ENCODE peak calls at places on chromosome 6, in six cellular contexts. One of them, this sample, is unnamed.

GRCh38 chr6:87808005-87808757 is 106.1 kb upstream of the AKIRIN2 start:
- DNase-seq in left ventricle myocardium inferior: no peak
- DNase-seq in MCF 10A: peak
- DNase-seq in astrocyte of the spinal cord: peak
- DNase-seq in activated CD8-positive, alpha-beta T cell treated with anti-CD3 and anti-CD28 coated beads for 36 hours: no peak
- DNase-seq in ovary: no peak
- DNase-seq in this sample: no peak

GRCh38 chr6:39401376-39401775 is 78.9 kb upstream of the KCNK16 start:
- DNase-seq in left ventricle myocardium inferior: no peak
- DNase-seq in MCF 10A: no peak
- DNase-seq in astrocyte of the spinal cord: no peak
- DNase-seq in activated CD8-positive, alpha-beta T cell treated with anti-CD3 and anti-CD28 coated beads for 36 hours: no peak
- DNase-seq in ovary: no peak
- DNase-seq in this sample: no peak

GRCh38 chr6:113744886-113745285 is 112.3 kb upstream of the MARCKS start:
- DNase-seq in left ventricle myocardium inferior: no peak
- DNase-seq in MCF 10A: no peak
- DNase-seq in astrocyte of the spinal cord: no peak
- DNase-seq in activated CD8-positive, alpha-beta T cell treated with anti-CD3 and anti-CD28 coated beads for 36 hours: no peak
- DNase-seq in ovary: no peak
- DNase-seq in this sample: no peak

GRCh38 chr6:136550330-136551071 is at the start of gene MAP7:
- DNase-seq in left ventricle myocardium inferior: peak
- DNase-seq in MCF 10A: peak
- DNase-seq in astrocyte of the spinal cord: no peak
- DNase-seq in activated CD8-positive, alpha-beta T cell treated with anti-CD3 and anti-CD28 coated beads for 36 hours: peak
- DNase-seq in ovary: peak
- DNase-seq in this sample: peak

GRCh38 chr6:149925253-149925973 is 2.5 kb upstream of the RAET1G start:
- DNase-seq in left ventricle myocardium inferior: no peak
- DNase-seq in MCF 10A: no peak
- DNase-seq in astrocyte of the spinal cord: no peak
- DNase-seq in activated CD8-positive, alpha-beta T cell treated with anti-CD3 and anti-CD28 coated beads for 36 hours: no peak
- DNase-seq in ovary: peak
- DNase-seq in this sample: no peak

GRCh38 chr6:77038801-77039200 is 424.5 kb downstream of the HTR1B start:
- DNase-seq in left ventricle myocardium inferior: no peak
- DNase-seq in MCF 10A: peak
- DNase-seq in astrocyte of the spinal cord: peak
- DNase-seq in activated CD8-positive, alpha-beta T cell treated with anti-CD3 and anti-CD28 coated beads for 36 hours: no peak
- DNase-seq in ovary: no peak
- DNase-seq in this sample: no peak

GRCh38 chr6:138844203-138844602 is 48.3 kb downstream of the ECT2L start:
- DNase-seq in left ventricle myocardium inferior: peak
- DNase-seq in MCF 10A: no peak
- DNase-seq in astrocyte of the spinal cord: peak
- DNase-seq in activated CD8-positive, alpha-beta T cell treated with anti-CD3 and anti-CD28 coated beads for 36 hours: no peak
- DNase-seq in ovary: peak
- DNase-seq in this sample: no peak

GRCh38 chr6:15355683-15356099 is 109.8 kb downstream of the JARID2 start:
- DNase-seq in left ventricle myocardium inferior: no peak
- DNase-seq in MCF 10A: no peak
- DNase-seq in astrocyte of the spinal cord: peak
- DNase-seq in activated CD8-positive, alpha-beta T cell treated with anti-CD3 and anti-CD28 coated beads for 36 hours: no peak
- DNase-seq in ovary: no peak
- DNase-seq in this sample: no peak

GRCh38 chr6:14035448-14035847 is 82.1 kb upstream of the CD83 start:
- DNase-seq in left ventricle myocardium inferior: no peak
- DNase-seq in MCF 10A: no peak
- DNase-seq in astrocyte of the spinal cord: peak
- DNase-seq in activated CD8-positive, alpha-beta T cell treated with anti-CD3 and anti-CD28 coated beads for 36 hours: no peak
- DNase-seq in ovary: no peak
- DNase-seq in this sample: no peak

GRCh38 chr6:148342146-148343027 is at the start of gene SASH1:
- DNase-seq in left ventricle myocardium inferior: peak
- DNase-seq in MCF 10A: peak
- DNase-seq in astrocyte of the spinal cord: peak
- DNase-seq in activated CD8-positive, alpha-beta T cell treated with anti-CD3 and anti-CD28 coated beads for 36 hours: peak
- DNase-seq in ovary: peak
- DNase-seq in this sample: peak

GRCh38 chr6:14734416-14735340 is 511.2 kb upstream of the JARID2 start:
- DNase-seq in left ventricle myocardium inferior: no peak
- DNase-seq in MCF 10A: peak
- DNase-seq in astrocyte of the spinal cord: peak
- DNase-seq in activated CD8-positive, alpha-beta T cell treated with anti-CD3 and anti-CD28 coated beads for 36 hours: peak
- DNase-seq in ovary: no peak
- DNase-seq in this sample: no peak

GRCh38 chr6:43974643-43975235 is 152.5 kb downstream of the MRPL14 start:
- DNase-seq in left ventricle myocardium inferior: no peak
- DNase-seq in MCF 10A: no peak
- DNase-seq in astrocyte of the spinal cord: no peak
- DNase-seq in activated CD8-positive, alpha-beta T cell treated with anti-CD3 and anti-CD28 coated beads for 36 hours: no peak
- DNase-seq in ovary: no peak
- DNase-seq in this sample: no peak

DNA sequence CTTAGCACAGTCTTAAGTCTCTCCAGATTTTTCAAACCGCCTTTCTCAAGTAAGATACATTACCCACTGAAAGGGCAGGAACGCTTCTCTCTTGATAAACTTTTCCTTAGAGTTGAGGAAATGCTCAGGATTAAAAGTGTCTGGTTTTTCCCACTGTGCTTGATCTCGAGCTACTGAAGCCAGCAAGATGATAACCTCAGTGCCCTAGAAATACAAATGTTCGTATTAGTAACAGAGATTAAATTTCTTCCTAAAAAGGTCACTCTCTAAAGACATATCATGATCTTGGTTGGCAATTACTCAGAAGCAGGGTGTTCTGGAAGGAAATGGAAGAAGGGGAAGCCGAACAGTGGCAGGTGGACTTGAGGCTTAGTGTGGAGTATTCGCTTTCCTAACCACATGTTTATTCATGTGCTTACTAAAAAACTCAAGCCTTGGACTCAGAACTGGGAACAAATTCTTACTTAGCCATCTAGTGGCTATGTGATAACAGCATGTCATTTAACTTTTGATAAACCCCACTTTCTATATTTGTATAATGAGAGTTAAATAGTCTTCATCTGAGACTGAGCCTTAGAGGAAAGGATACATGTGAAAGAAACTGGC is 20.1 kb downstream of the C6orf141 start:
- DNase-seq in left ventricle myocardium inferior: no peak
- DNase-seq in MCF 10A: peak
- DNase-seq in astrocyte of the spinal cord: peak
- DNase-seq in activated CD8-positive, alpha-beta T cell treated with anti-CD3 and anti-CD28 coated beads for 36 hours: no peak
- DNase-seq in ovary: no peak
- DNase-seq in this sample: no peak
- TF ChIP-seq CTCF in left ventricle myocardium inferior: no peak
- TF ChIP-seq CTCF in MCF 10A: peak
- TF ChIP-seq CTCF in astrocyte of the spinal cord: peak
- TF ChIP-seq CTCF in activated CD8-positive, alpha-beta T cell treated with anti-CD3 and anti-CD28 coated beads for 36 hours: no peak
- TF ChIP-seq CTCF in ovary: no peak
- TF ChIP-seq CTCF in this sample: no peak

GRCh38 chr6:36838896-36839818 is at the start of gene CPNE5:
- DNase-seq in left ventricle myocardium inferior: peak
- DNase-seq in MCF 10A: no peak
- DNase-seq in astrocyte of the spinal cord: no peak
- DNase-seq in activated CD8-positive, alpha-beta T cell treated with anti-CD3 and anti-CD28 coated beads for 36 hours: no peak
- DNase-seq in ovary: no peak
- DNase-seq in this sample: no peak

GRCh38 chr6:36840471-36841461 is 1.5 kb upstream of the CPNE5 start:
- DNase-seq in left ventricle myocardium inferior: peak
- DNase-seq in MCF 10A: no peak
- DNase-seq in astrocyte of the spinal cord: no peak
- DNase-seq in activated CD8-positive, alpha-beta T cell treated with anti-CD3 and anti-CD28 coated beads for 36 hours: peak
- DNase-seq in ovary: no peak
- DNase-seq in this sample: no peak

GRCh38 chr6:36837686-36838085 is 1.6 kb downstream of the CPNE5 start:
- DNase-seq in left ventricle myocardium inferior: no peak
- DNase-seq in MCF 10A: no peak
- DNase-seq in astrocyte of the spinal cord: no peak
- DNase-seq in activated CD8-positive, alpha-beta T cell treated with anti-CD3 and anti-CD28 coated beads for 36 hours: no peak
- DNase-seq in ovary: no peak
- DNase-seq in this sample: no peak

GRCh38 chr6:36841756-36842155 is 2.5 kb upstream of the CPNE5 start:
- DNase-seq in left ventricle myocardium inferior: no peak
- DNase-seq in MCF 10A: no peak
- DNase-seq in astrocyte of the spinal cord: no peak
- DNase-seq in activated CD8-positive, alpha-beta T cell treated with anti-CD3 and anti-CD28 coated beads for 36 hours: no peak
- DNase-seq in ovary: no peak
- DNase-seq in this sample: no peak

GRCh38 chr6:36839819-36840379 is 655 bp upstream of the CPNE5 start:
- DNase-seq in left ventricle myocardium inferior: peak
- DNase-seq in MCF 10A: no peak
- DNase-seq in astrocyte of the spinal cord: no peak
- DNase-seq in activated CD8-positive, alpha-beta T cell treated with anti-CD3 and anti-CD28 coated beads for 36 hours: peak
- DNase-seq in ovary: peak
- DNase-seq in this sample: peak
- TF ChIP-seq CTCF in left ventricle myocardium inferior: peak
- TF ChIP-seq CTCF in MCF 10A: no peak
- TF ChIP-seq CTCF in astrocyte of the spinal cord: peak
- TF ChIP-seq CTCF in activated CD8-positive, alpha-beta T cell treated with anti-CD3 and anti-CD28 coated beads for 36 hours: no peak
- TF ChIP-seq CTCF in ovary: no peak
- TF ChIP-seq CTCF in this sample: peak

GRCh38 chr6:33746036-33746600 is 587 bp downstream of the IP6K3 start:
- DNase-seq in left ventricle myocardium inferior: peak
- DNase-seq in MCF 10A: peak
- DNase-seq in astrocyte of the spinal cord: peak
- DNase-seq in activated CD8-positive, alpha-beta T cell treated with anti-CD3 and anti-CD28 coated beads for 36 hours: no peak
- DNase-seq in ovary: peak
- DNase-seq in this sample: no peak
- TF ChIP-seq CTCF in left ventricle myocardium inferior: no peak
- TF ChIP-seq CTCF in MCF 10A: no peak
- TF ChIP-seq CTCF in astrocyte of the spinal cord: peak
- TF ChIP-seq CTCF in activated CD8-positive, alpha-beta T cell treated with anti-CD3 and anti-CD28 coated beads for 36 hours: no peak
- TF ChIP-seq CTCF in ovary: no peak
- TF ChIP-seq CTCF in this sample: no peak

DNA sequence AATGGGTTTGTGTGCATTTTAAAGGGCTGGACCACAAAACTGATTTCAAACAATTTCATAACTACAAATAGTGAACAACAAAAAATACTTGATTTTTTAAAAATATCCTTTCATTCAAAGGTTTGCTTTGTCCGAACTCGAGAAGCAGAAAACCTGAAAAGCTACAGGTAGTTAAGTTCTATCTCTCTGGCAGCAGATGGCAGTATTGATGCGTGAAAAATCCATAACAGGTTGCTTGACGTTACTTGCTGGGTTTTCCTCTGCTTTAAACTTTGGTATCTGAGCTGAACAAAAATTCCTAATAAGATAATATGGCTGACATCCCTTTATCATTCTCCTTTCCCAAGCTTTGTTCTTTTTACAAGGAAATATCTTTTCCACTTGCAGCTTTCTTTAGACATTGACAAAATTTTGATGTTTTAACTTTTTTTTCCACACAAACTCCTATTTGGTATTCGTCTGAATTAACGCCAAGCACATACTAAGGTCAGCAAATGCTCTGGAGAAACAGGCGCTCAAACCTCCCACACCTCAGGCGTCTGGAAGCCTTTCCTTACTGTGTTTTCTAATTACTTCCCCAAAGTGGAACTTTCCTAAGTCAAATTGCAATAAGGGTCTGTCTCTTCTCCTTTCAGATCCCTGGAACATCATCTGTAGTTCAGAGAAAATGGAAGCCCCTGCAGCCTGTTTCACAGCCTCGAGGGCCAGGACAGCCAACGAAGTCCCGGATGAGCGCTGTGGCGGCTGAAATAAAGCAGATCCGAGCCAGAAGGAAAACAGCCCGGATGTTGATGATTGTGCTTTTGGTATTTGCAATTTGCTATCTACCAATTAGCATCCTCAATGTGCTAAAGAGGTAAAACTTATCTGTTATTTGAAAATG is 50.3 kb upstream of the GFRAL start:
- DNase-seq in left ventricle myocardium inferior: peak
- DNase-seq in MCF 10A: peak
- DNase-seq in astrocyte of the spinal cord: peak
- DNase-seq in activated CD8-positive, alpha-beta T cell treated with anti-CD3 and anti-CD28 coated beads for 36 hours: peak
- DNase-seq in ovary: peak
- DNase-seq in this sample: peak
- TF ChIP-seq CTCF in left ventricle myocardium inferior: peak
- TF ChIP-seq CTCF in MCF 10A: peak
- TF ChIP-seq CTCF in astrocyte of the spinal cord: peak
- TF ChIP-seq CTCF in activated CD8-positive, alpha-beta T cell treated with anti-CD3 and anti-CD28 coated beads for 36 hours: peak
- TF ChIP-seq CTCF in ovary: peak
- TF ChIP-seq CTCF in this sample: peak

GRCh38 chr6:4225207-4225872 is 90.0 kb upstream of the ECI2 start:
- DNase-seq in left ventricle myocardium inferior: no peak
- DNase-seq in MCF 10A: no peak
- DNase-seq in astrocyte of the spinal cord: peak
- DNase-seq in activated CD8-positive, alpha-beta T cell treated with anti-CD3 and anti-CD28 coated beads for 36 hours: no peak
- DNase-seq in ovary: no peak
- DNase-seq in this sample: no peak
- TF ChIP-seq CTCF in left ventricle myocardium inferior: peak
- TF ChIP-seq CTCF in MCF 10A: no peak
- TF ChIP-seq CTCF in astrocyte of the spinal cord: peak
- TF ChIP-seq CTCF in activated CD8-positive, alpha-beta T cell treated with anti-CD3 and anti-CD28 coated beads for 36 hours: no peak
- TF ChIP-seq CTCF in ovary: no peak
- TF ChIP-seq CTCF in this sample: peak

GRCh38 chr6:135088232-135088760 is 33.7 kb upstream of the HBS1L start:
- DNase-seq in left ventricle myocardium inferior: no peak
- DNase-seq in MCF 10A: no peak
- DNase-seq in astrocyte of the spinal cord: no peak
- DNase-seq in activated CD8-positive, alpha-beta T cell treated with anti-CD3 and anti-CD28 coated beads for 36 hours: no peak
- DNase-seq in ovary: no peak
- DNase-seq in this sample: no peak

GRCh38 chr6:135087803-135088202 is 33.2 kb upstream of the HBS1L start:
- DNase-seq in left ventricle myocardium inferior: no peak
- DNase-seq in MCF 10A: no peak
- DNase-seq in astrocyte of the spinal cord: no peak
- DNase-seq in activated CD8-positive, alpha-beta T cell treated with anti-CD3 and anti-CD28 coated beads for 36 hours: peak
- DNase-seq in ovary: no peak
- DNase-seq in this sample: no peak

GRCh38 chr6:135085700-135086413 is 31.2 kb upstream of the HBS1L start:
- DNase-seq in left ventricle myocardium inferior: no peak
- DNase-seq in MCF 10A: no peak
- DNase-seq in astrocyte of the spinal cord: no peak
- DNase-seq in activated CD8-positive, alpha-beta T cell treated with anti-CD3 and anti-CD28 coated beads for 36 hours: peak
- DNase-seq in ovary: no peak
- DNase-seq in this sample: no peak

GRCh38 chr6:135086414-135086764 is 31.8 kb upstream of the HBS1L start:
- DNase-seq in left ventricle myocardium inferior: no peak
- DNase-seq in MCF 10A: no peak
- DNase-seq in astrocyte of the spinal cord: no peak
- DNase-seq in activated CD8-positive, alpha-beta T cell treated with anti-CD3 and anti-CD28 coated beads for 36 hours: no peak
- DNase-seq in ovary: no peak
- DNase-seq in this sample: no peak

GRCh38 chr6:135087403-135087802 is 32.8 kb upstream of the HBS1L start:
- DNase-seq in left ventricle myocardium inferior: no peak
- DNase-seq in MCF 10A: no peak
- DNase-seq in astrocyte of the spinal cord: no peak
- DNase-seq in activated CD8-positive, alpha-beta T cell treated with anti-CD3 and anti-CD28 coated beads for 36 hours: peak
- DNase-seq in ovary: no peak
- DNase-seq in this sample: no peak
- TF ChIP-seq CTCF in left ventricle myocardium inferior: no peak
- TF ChIP-seq CTCF in MCF 10A: no peak
- TF ChIP-seq CTCF in astrocyte of the spinal cord: peak
- TF ChIP-seq CTCF in activated CD8-positive, alpha-beta T cell treated with anti-CD3 and anti-CD28 coated beads for 36 hours: no peak
- TF ChIP-seq CTCF in ovary: no peak
- TF ChIP-seq CTCF in this sample: peak

DNA sequence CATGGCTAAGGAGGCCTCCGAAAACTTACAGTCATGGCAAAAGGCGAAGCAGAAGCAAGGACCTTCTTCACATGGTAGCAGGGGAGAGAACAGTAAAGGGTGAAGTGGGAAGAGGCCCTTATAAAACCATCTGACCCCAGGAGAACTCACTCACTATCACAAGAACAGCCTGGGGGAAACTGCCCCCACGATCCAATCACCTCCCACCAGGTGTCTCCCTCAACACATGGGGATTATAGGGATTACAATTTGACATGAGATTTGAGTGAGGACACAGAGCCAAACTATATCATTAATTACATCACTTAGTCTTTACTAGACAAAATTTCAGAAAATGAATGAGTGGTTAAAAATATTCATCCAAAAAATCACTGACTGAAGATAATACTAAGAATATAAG is 453.6 kb downstream of the COL12A1 start:
- DNase-seq in left ventricle myocardium inferior: no peak
- DNase-seq in MCF 10A: no peak
- DNase-seq in astrocyte of the spinal cord: no peak
- DNase-seq in activated CD8-positive, alpha-beta T cell treated with anti-CD3 and anti-CD28 coated beads for 36 hours: no peak
- DNase-seq in ovary: no peak
- DNase-seq in this sample: no peak
- TF ChIP-seq CTCF in left ventricle myocardium inferior: peak
- TF ChIP-seq CTCF in MCF 10A: no peak
- TF ChIP-seq CTCF in astrocyte of the spinal cord: no peak
- TF ChIP-seq CTCF in activated CD8-positive, alpha-beta T cell treated with anti-CD3 and anti-CD28 coated beads for 36 hours: no peak
- TF ChIP-seq CTCF in ovary: no peak
- TF ChIP-seq CTCF in this sample: no peak